ENCODE peak calls at places on chromosomes 13 and 19, in six cellular contexts. One of them, this sample, is unnamed.

GRCh38 chr13:44540761-44541434 is 35.2 kb downstream of the TSC22D1 start:
- DNase-seq in GM23338: no peak
- DNase-seq in stomach: no peak
- DNase-seq in upper lobe of left lung: no peak
- DNase-seq in NB4: no peak
- DNase-seq in foreskin fibroblast: no peak
- DNase-seq in this sample: no peak

GRCh38 chr13:102317593-102317992 is 84.3 kb downstream of the FGF14 start:
- DNase-seq in stomach: peak
- DNase-seq in upper lobe of left lung: peak
- DNase-seq in NB4: no peak
- DNase-seq in GM23338: no peak
- DNase-seq in foreskin fibroblast: peak
- DNase-seq in this sample: no peak

GRCh38 chr13:99086869-99087129 is 108.9 kb upstream of the DOCK9 start:
- DNase-seq in NB4: no peak
- DNase-seq in upper lobe of left lung: no peak
- DNase-seq in stomach: no peak
- DNase-seq in GM23338: no peak
- DNase-seq in foreskin fibroblast: no peak
- DNase-seq in this sample: no peak

GRCh38 chr13:110302154-110302553 is 4.8 kb downstream of the COL4A1 start:
- DNase-seq in upper lobe of left lung: no peak
- DNase-seq in stomach: no peak
- DNase-seq in NB4: no peak
- DNase-seq in foreskin fibroblast: no peak
- DNase-seq in GM23338: no peak
- DNase-seq in this sample: no peak

GRCh38 chr19:42279148-42279901 is 10.3 kb downstream of the CIC start:
- DNase-seq in stomach: no peak
- DNase-seq in NB4: no peak
- DNase-seq in foreskin fibroblast: no peak
- DNase-seq in GM23338: peak
- DNase-seq in upper lobe of left lung: no peak
- DNase-seq in this sample: no peak

GRCh38 chr19:45154064-45154827 is 6.5 kb downstream of the NKPD1 start:
- DNase-seq in foreskin fibroblast: peak
- DNase-seq in NB4: peak
- DNase-seq in upper lobe of left lung: no peak
- DNase-seq in stomach: no peak
- DNase-seq in GM23338: no peak
- DNase-seq in this sample: peak

GRCh38 chr19:45171211-45171623 is 6.8 kb downstream of the TRAPPC6A start:
- DNase-seq in NB4: no peak
- DNase-seq in GM23338: no peak
- DNase-seq in upper lobe of left lung: no peak
- DNase-seq in foreskin fibroblast: no peak
- DNase-seq in stomach: no peak
- DNase-seq in this sample: no peak

GRCh38 chr19:42023121-42023942 is 29.3 kb upstream of the ATP1A3 start:
- DNase-seq in stomach: no peak
- DNase-seq in foreskin fibroblast: peak
- DNase-seq in GM23338: peak
- DNase-seq in upper lobe of left lung: no peak
- DNase-seq in NB4: peak
- DNase-seq in this sample: no peak

GRCh38 chr19:36686365-36687213 is 823 bp upstream of the ZNF567 start:
- DNase-seq in NB4: no peak
- DNase-seq in GM23338: peak
- DNase-seq in upper lobe of left lung: peak
- DNase-seq in foreskin fibroblast: peak
- DNase-seq in stomach: no peak
- DNase-seq in this sample: no peak

GRCh38 chr19:35637165-35637564 is 4.4 kb upstream of the ETV2 start:
- DNase-seq in upper lobe of left lung: no peak
- DNase-seq in GM23338: no peak
- DNase-seq in stomach: no peak
- DNase-seq in NB4: no peak
- DNase-seq in foreskin fibroblast: no peak
- DNase-seq in this sample: no peak

GRCh38 chr13:41463823-41464602 is 6.7 kb downstream of the RGCC start:
- DNase-seq in foreskin fibroblast: no peak
- DNase-seq in GM23338: no peak
- DNase-seq in upper lobe of left lung: no peak
- DNase-seq in stomach: no peak
- DNase-seq in NB4: no peak
- DNase-seq in this sample: no peak

GRCh38 chr13:59479629-59480028 is 684.1 kb downstream of the DIAPH3 start:
- DNase-seq in NB4: no peak
- DNase-seq in GM23338: peak
- DNase-seq in stomach: no peak
- DNase-seq in upper lobe of left lung: no peak
- DNase-seq in foreskin fibroblast: no peak
- DNase-seq in this sample: no peak

GRCh38 chr19:15463865-15464371 is 426 bp downstream of the RASAL3 start:
- DNase-seq in GM23338: peak
- DNase-seq in stomach: peak
- DNase-seq in foreskin fibroblast: no peak
- DNase-seq in upper lobe of left lung: peak
- DNase-seq in NB4: peak
- DNase-seq in this sample: no peak

GRCh38 chr13:49110122-49110831 is 109.9 kb upstream of the MLNR start:
- DNase-seq in NB4: peak
- DNase-seq in stomach: peak
- DNase-seq in GM23338: peak
- DNase-seq in upper lobe of left lung: peak
- DNase-seq in foreskin fibroblast: peak
- DNase-seq in this sample: peak

GRCh38 chr13:48790199-48790598 is 136.5 kb downstream of the CYSLTR2 start:
- DNase-seq in stomach: no peak
- DNase-seq in upper lobe of left lung: no peak
- DNase-seq in foreskin fibroblast: no peak
- DNase-seq in NB4: no peak
- DNase-seq in GM23338: no peak
- DNase-seq in this sample: no peak

GRCh38 chr19:6720369-6721112 is at the start of gene C3:
- DNase-seq in stomach: peak
- DNase-seq in upper lobe of left lung: peak
- DNase-seq in NB4: peak
- DNase-seq in foreskin fibroblast: peak
- DNase-seq in GM23338: no peak
- DNase-seq in this sample: no peak

GRCh38 chr19:16369306-16369663 is 44.7 kb downstream of the KLF2 start:
- DNase-seq in foreskin fibroblast: no peak
- DNase-seq in stomach: no peak
- DNase-seq in GM23338: no peak
- DNase-seq in upper lobe of left lung: no peak
- DNase-seq in NB4: no peak
- DNase-seq in this sample: no peak

GRCh38 chr13:25375727-25376358 is 4.1 kb downstream of the ATP8A2 start:
- DNase-seq in stomach: no peak
- DNase-seq in GM23338: peak
- DNase-seq in foreskin fibroblast: peak
- DNase-seq in upper lobe of left lung: no peak
- DNase-seq in NB4: peak
- DNase-seq in this sample: peak

GRCh38 chr13:34545461-34545860 is 396.6 kb upstream of the NBEA start:
- DNase-seq in stomach: no peak
- DNase-seq in upper lobe of left lung: no peak
- DNase-seq in GM23338: no peak
- DNase-seq in NB4: no peak
- DNase-seq in foreskin fibroblast: no peak
- DNase-seq in this sample: no peak

GRCh38 chr13:44921931-44922758 is 67.1 kb downstream of the NUFIP1 start:
- DNase-seq in upper lobe of left lung: peak
- DNase-seq in foreskin fibroblast: peak
- DNase-seq in stomach: peak
- DNase-seq in NB4: no peak
- DNase-seq in GM23338: no peak
- DNase-seq in this sample: peak

GRCh38 chr13:51502206-51502651 is 49.4 kb upstream of the INTS6 start:
- DNase-seq in GM23338: no peak
- DNase-seq in stomach: no peak
- DNase-seq in NB4: peak
- DNase-seq in foreskin fibroblast: peak
- DNase-seq in upper lobe of left lung: no peak
- DNase-seq in this sample: no peak

GRCh38 chr13:42011601-42012401 is 36.6 kb upstream of the DGKH start:
- DNase-seq in foreskin fibroblast: no peak
- DNase-seq in GM23338: peak
- DNase-seq in stomach: peak
- DNase-seq in upper lobe of left lung: no peak
- DNase-seq in NB4: no peak
- DNase-seq in this sample: no peak

GRCh38 chr19:3692141-3693029 is 7.9 kb downstream of the PIP5K1C start:
- DNase-seq in stomach: no peak
- DNase-seq in foreskin fibroblast: no peak
- DNase-seq in GM23338: no peak
- DNase-seq in NB4: no peak
- DNase-seq in upper lobe of left lung: no peak
- DNase-seq in this sample: no peak

GRCh38 chr19:28634837-28635236 is 578.1 kb downstream of the UQCRFS1 start:
- DNase-seq in foreskin fibroblast: no peak
- DNase-seq in NB4: no peak
- DNase-seq in stomach: no peak
- DNase-seq in GM23338: no peak
- DNase-seq in upper lobe of left lung: no peak
- DNase-seq in this sample: no peak

GRCh38 chr13:69178000-69178399 is 929.6 kb upstream of the ATXN8OS start:
- DNase-seq in upper lobe of left lung: no peak
- DNase-seq in foreskin fibroblast: no peak
- DNase-seq in NB4: no peak
- DNase-seq in stomach: no peak
- DNase-seq in GM23338: no peak
- DNase-seq in this sample: no peak

GRCh38 chr13:77810430-77810829 is 108.2 kb downstream of the EDNRB start:
- DNase-seq in GM23338: peak
- DNase-seq in foreskin fibroblast: peak
- DNase-seq in stomach: no peak
- DNase-seq in upper lobe of left lung: no peak
- DNase-seq in NB4: peak
- DNase-seq in this sample: no peak

GRCh38 chr13:48892311-48892710 is 83.4 kb upstream of the FNDC3A start:
- DNase-seq in foreskin fibroblast: peak
- DNase-seq in stomach: no peak
- DNase-seq in upper lobe of left lung: no peak
- DNase-seq in NB4: peak
- DNase-seq in GM23338: no peak
- DNase-seq in this sample: peak

GRCh38 chr13:106533940-106534843 is 1.3 kb downstream of the EFNB2 start:
- DNase-seq in stomach: peak
- DNase-seq in NB4: no peak
- DNase-seq in upper lobe of left lung: peak
- DNase-seq in foreskin fibroblast: peak
- DNase-seq in GM23338: peak
- DNase-seq in this sample: no peak

GRCh38 chr19:18457478-18458331 is 19.8 kb upstream of the ISYNA1 start:
- DNase-seq in foreskin fibroblast: no peak
- DNase-seq in NB4: no peak
- DNase-seq in upper lobe of left lung: no peak
- DNase-seq in GM23338: no peak
- DNase-seq in stomach: no peak
- DNase-seq in this sample: no peak

GRCh38 chr13:30196025-30196424 is 111.3 kb downstream of the KATNAL1 start:
- DNase-seq in stomach: no peak
- DNase-seq in GM23338: peak
- DNase-seq in upper lobe of left lung: no peak
- DNase-seq in NB4: no peak
- DNase-seq in foreskin fibroblast: peak
- DNase-seq in this sample: peak

GRCh38 chr13:30191491-30192100 is 115.8 kb downstream of the KATNAL1 start:
- DNase-seq in stomach: no peak
- DNase-seq in foreskin fibroblast: peak
- DNase-seq in GM23338: no peak
- DNase-seq in upper lobe of left lung: no peak
- DNase-seq in NB4: peak
- DNase-seq in this sample: no peak

GRCh38 chr13:30194906-30195305 is 112.4 kb downstream of the KATNAL1 start:
- DNase-seq in stomach: no peak
- DNase-seq in foreskin fibroblast: no peak
- DNase-seq in upper lobe of left lung: no peak
- DNase-seq in GM23338: peak
- DNase-seq in NB4: no peak
- DNase-seq in this sample: no peak

GRCh38 chr13:30192320-30193093 is 114.8 kb downstream of the KATNAL1 start:
- DNase-seq in GM23338: no peak
- DNase-seq in stomach: no peak
- DNase-seq in NB4: no peak
- DNase-seq in upper lobe of left lung: no peak
- DNase-seq in foreskin fibroblast: peak
- DNase-seq in this sample: no peak

GRCh38 chr13:30193279-30194234 is 113.8 kb downstream of the KATNAL1 start:
- DNase-seq in foreskin fibroblast: no peak
- DNase-seq in GM23338: no peak
- DNase-seq in upper lobe of left lung: no peak
- DNase-seq in stomach: no peak
- DNase-seq in NB4: no peak
- DNase-seq in this sample: no peak
- H3K4me3 ChIP-seq in foreskin fibroblast: no peak
- H3K4me3 ChIP-seq in GM23338: no peak
- H3K4me3 ChIP-seq in upper lobe of left lung: no peak
- H3K4me3 ChIP-seq in stomach: no peak
- H3K4me3 ChIP-seq in NB4: no peak
- H3K4me3 ChIP-seq in this sample: no peak

DNA sequence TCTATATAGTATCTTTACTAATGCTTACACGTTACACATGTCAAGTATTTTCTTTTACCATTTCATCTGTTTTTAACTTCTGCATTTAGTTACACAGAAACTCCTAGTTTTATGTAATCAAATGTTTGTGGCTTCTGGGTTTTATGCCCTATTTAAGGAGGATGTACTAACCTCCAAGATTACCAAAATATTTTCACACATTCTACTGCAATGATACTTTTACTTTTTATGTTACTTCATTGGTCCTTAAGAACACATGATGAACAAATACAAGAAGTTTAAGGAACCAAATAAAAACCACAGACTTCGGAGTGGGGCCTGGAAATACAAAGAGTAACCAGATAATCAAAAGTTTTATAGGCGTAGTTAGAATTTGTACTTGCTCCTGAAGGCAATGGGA is 37.2 kb downstream of the ZC3H13 start:
- DNase-seq in foreskin fibroblast: no peak
- DNase-seq in GM23338: no peak
- DNase-seq in NB4: peak
- DNase-seq in upper lobe of left lung: no peak
- DNase-seq in stomach: no peak
- DNase-seq in this sample: no peak
- TF ChIP-seq CTCF in foreskin fibroblast: no peak
- TF ChIP-seq CTCF in GM23338: no peak
- TF ChIP-seq CTCF in NB4: no peak
- TF ChIP-seq CTCF in upper lobe of left lung: no peak
- TF ChIP-seq CTCF in stomach: no peak
- TF ChIP-seq CTCF in this sample: no peak

GRCh38 chr19:752652-753517 is 2.0 kb downstream of the MISP start:
- DNase-seq in stomach: peak
- DNase-seq in NB4: peak
- DNase-seq in upper lobe of left lung: peak
- DNase-seq in GM23338: no peak
- DNase-seq in foreskin fibroblast: peak
- DNase-seq in this sample: peak
- H3K4me3 ChIP-seq in stomach: no peak
- H3K4me3 ChIP-seq in NB4: no peak
- H3K4me3 ChIP-seq in upper lobe of left lung: peak
- H3K4me3 ChIP-seq in GM23338: no peak
- H3K4me3 ChIP-seq in foreskin fibroblast: no peak
- H3K4me3 ChIP-seq in this sample: no peak

GRCh38 chr19:40225440-40226305 is 816 bp downstream of the CCNP start:
- DNase-seq in stomach: no peak
- DNase-seq in GM23338: peak
- DNase-seq in NB4: no peak
- DNase-seq in upper lobe of left lung: no peak
- DNase-seq in foreskin fibroblast: peak
- DNase-seq in this sample: no peak
- TF ChIP-seq CTCF in stomach: no peak
- TF ChIP-seq CTCF in GM23338: no peak
- TF ChIP-seq CTCF in NB4: no peak
- TF ChIP-seq CTCF in upper lobe of left lung: no peak
- TF ChIP-seq CTCF in foreskin fibroblast: no peak
- TF ChIP-seq CTCF in this sample: peak

This sample was measured in astrocyte of the cerebellum.